ENCODE peak calls at places on chromosomes 6 and 20, in ten cellular contexts. One of them, this sample, is unnamed.

GRCh38 chr20:8932192-8933150 is 136.4 kb upstream of the PLCB4 start:
- DNase-seq in IMR-90: peak
- DNase-seq in uterus: no peak
- DNase-seq in B cell: no peak
- DNase-seq in glutamatergic neuron: no peak
- DNase-seq in CD8-positive, alpha-beta T cell: no peak
- DNase-seq in fibroblast of pulmonary artery: peak
- DNase-seq in astrocyte: peak
- DNase-seq in right lobe of liver: no peak
- DNase-seq in breast epithelium: no peak
- DNase-seq in this sample: no peak

GRCh38 chr6:169722362-169723199 is 1.7 kb downstream of the PHF10 start:
- DNase-seq in B cell: peak
- DNase-seq in fibroblast of pulmonary artery: peak
- DNase-seq in IMR-90: peak
- DNase-seq in CD8-positive, alpha-beta T cell: peak
- DNase-seq in uterus: peak
- DNase-seq in glutamatergic neuron: peak
- DNase-seq in breast epithelium: peak
- DNase-seq in astrocyte: peak
- DNase-seq in right lobe of liver: peak
- DNase-seq in this sample: no peak

GRCh38 chr20:36251426-36251825 is 15.1 kb downstream of the AAR2 start:
- DNase-seq in right lobe of liver: no peak
- DNase-seq in fibroblast of pulmonary artery: no peak
- DNase-seq in uterus: no peak
- DNase-seq in astrocyte: no peak
- DNase-seq in glutamatergic neuron: no peak
- DNase-seq in CD8-positive, alpha-beta T cell: no peak
- DNase-seq in breast epithelium: no peak
- DNase-seq in IMR-90: no peak
- DNase-seq in B cell: no peak
- DNase-seq in this sample: no peak

GRCh38 chr20:12925214-12925755 is 83.5 kb upstream of the SPTLC3 start:
- DNase-seq in CD8-positive, alpha-beta T cell: no peak
- DNase-seq in astrocyte: peak
- DNase-seq in breast epithelium: no peak
- DNase-seq in B cell: no peak
- DNase-seq in IMR-90: peak
- DNase-seq in fibroblast of pulmonary artery: peak
- DNase-seq in glutamatergic neuron: peak
- DNase-seq in uterus: peak
- DNase-seq in right lobe of liver: peak
- DNase-seq in this sample: no peak

GRCh38 chr6:100796049-100796823 is 84.9 kb downstream of the ASCC3 start:
- DNase-seq in astrocyte: no peak
- DNase-seq in glutamatergic neuron: no peak
- DNase-seq in uterus: no peak
- DNase-seq in fibroblast of pulmonary artery: no peak
- DNase-seq in B cell: peak
- DNase-seq in CD8-positive, alpha-beta T cell: no peak
- DNase-seq in IMR-90: no peak
- DNase-seq in right lobe of liver: no peak
- DNase-seq in breast epithelium: no peak
- DNase-seq in this sample: no peak

GRCh38 chr6:54846243-54846856 is at the start of gene FAM83B:
- DNase-seq in fibroblast of pulmonary artery: no peak
- DNase-seq in B cell: no peak
- DNase-seq in glutamatergic neuron: peak
- DNase-seq in breast epithelium: peak
- DNase-seq in CD8-positive, alpha-beta T cell: no peak
- DNase-seq in astrocyte: no peak
- DNase-seq in IMR-90: no peak
- DNase-seq in right lobe of liver: no peak
- DNase-seq in uterus: no peak
- DNase-seq in this sample: no peak

GRCh38 chr6:4323322-4323721 is 187.9 kb upstream of the ECI2 start:
- DNase-seq in uterus: no peak
- DNase-seq in IMR-90: no peak
- DNase-seq in B cell: no peak
- DNase-seq in astrocyte: no peak
- DNase-seq in fibroblast of pulmonary artery: no peak
- DNase-seq in glutamatergic neuron: no peak
- DNase-seq in right lobe of liver: no peak
- DNase-seq in breast epithelium: no peak
- DNase-seq in CD8-positive, alpha-beta T cell: no peak
- DNase-seq in this sample: no peak

GRCh38 chr6:626236-626635 is 30.7 kb downstream of the HUS1B start:
- DNase-seq in B cell: no peak
- DNase-seq in IMR-90: peak
- DNase-seq in breast epithelium: no peak
- DNase-seq in fibroblast of pulmonary artery: no peak
- DNase-seq in astrocyte: peak
- DNase-seq in glutamatergic neuron: no peak
- DNase-seq in right lobe of liver: no peak
- DNase-seq in uterus: no peak
- DNase-seq in CD8-positive, alpha-beta T cell: no peak
- DNase-seq in this sample: no peak

GRCh38 chr6:35973670-35974222 is 50.7 kb downstream of the SLC26A8 start:
- DNase-seq in B cell: no peak
- DNase-seq in CD8-positive, alpha-beta T cell: no peak
- DNase-seq in IMR-90: no peak
- DNase-seq in breast epithelium: no peak
- DNase-seq in glutamatergic neuron: no peak
- DNase-seq in uterus: no peak
- DNase-seq in fibroblast of pulmonary artery: no peak
- DNase-seq in right lobe of liver: peak
- DNase-seq in astrocyte: no peak
- DNase-seq in this sample: no peak

GRCh38 chr6:164322533-164322932 is 908.0 kb downstream of the QKI start:
- DNase-seq in fibroblast of pulmonary artery: peak
- DNase-seq in right lobe of liver: no peak
- DNase-seq in CD8-positive, alpha-beta T cell: no peak
- DNase-seq in IMR-90: no peak
- DNase-seq in breast epithelium: no peak
- DNase-seq in B cell: no peak
- DNase-seq in astrocyte: peak
- DNase-seq in glutamatergic neuron: no peak
- DNase-seq in uterus: no peak
- DNase-seq in this sample: no peak

DNA sequence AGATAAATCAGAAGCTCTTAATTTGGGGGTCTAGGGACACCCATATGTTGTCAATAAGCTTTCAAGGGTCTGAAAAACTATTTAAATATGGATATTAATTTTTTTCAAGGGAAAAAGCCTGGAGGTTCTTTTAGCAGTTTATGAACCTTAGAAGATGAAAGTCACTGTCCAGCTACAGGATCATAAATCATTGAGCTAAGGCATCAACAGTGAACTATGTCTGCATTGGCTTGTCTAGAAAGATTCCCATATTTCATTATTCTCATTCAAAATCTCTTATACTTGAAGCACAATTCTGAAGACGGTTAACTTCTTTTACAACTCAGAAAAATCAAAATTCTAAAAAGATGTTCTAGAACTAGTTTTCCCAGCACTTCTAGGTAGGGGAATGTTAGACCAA is 34.9 kb upstream of the SNX9 start:
- DNase-seq in astrocyte: no peak
- DNase-seq in uterus: no peak
- DNase-seq in IMR-90: no peak
- DNase-seq in CD8-positive, alpha-beta T cell: no peak
- DNase-seq in breast epithelium: no peak
- DNase-seq in B cell: no peak
- DNase-seq in glutamatergic neuron: no peak
- DNase-seq in fibroblast of pulmonary artery: no peak
- DNase-seq in right lobe of liver: no peak
- DNase-seq in this sample: no peak
- TF ChIP-seq CTCF in astrocyte: no peak
- TF ChIP-seq CTCF in uterus: no peak
- TF ChIP-seq CTCF in IMR-90: no peak
- TF ChIP-seq CTCF in CD8-positive, alpha-beta T cell: no peak
- TF ChIP-seq CTCF in breast epithelium: no peak
- TF ChIP-seq CTCF in B cell: no peak
- TF ChIP-seq CTCF in glutamatergic neuron: no peak
- TF ChIP-seq CTCF in fibroblast of pulmonary artery: no peak
- TF ChIP-seq CTCF in right lobe of liver: no peak
- TF ChIP-seq CTCF in this sample: no peak

DNA sequence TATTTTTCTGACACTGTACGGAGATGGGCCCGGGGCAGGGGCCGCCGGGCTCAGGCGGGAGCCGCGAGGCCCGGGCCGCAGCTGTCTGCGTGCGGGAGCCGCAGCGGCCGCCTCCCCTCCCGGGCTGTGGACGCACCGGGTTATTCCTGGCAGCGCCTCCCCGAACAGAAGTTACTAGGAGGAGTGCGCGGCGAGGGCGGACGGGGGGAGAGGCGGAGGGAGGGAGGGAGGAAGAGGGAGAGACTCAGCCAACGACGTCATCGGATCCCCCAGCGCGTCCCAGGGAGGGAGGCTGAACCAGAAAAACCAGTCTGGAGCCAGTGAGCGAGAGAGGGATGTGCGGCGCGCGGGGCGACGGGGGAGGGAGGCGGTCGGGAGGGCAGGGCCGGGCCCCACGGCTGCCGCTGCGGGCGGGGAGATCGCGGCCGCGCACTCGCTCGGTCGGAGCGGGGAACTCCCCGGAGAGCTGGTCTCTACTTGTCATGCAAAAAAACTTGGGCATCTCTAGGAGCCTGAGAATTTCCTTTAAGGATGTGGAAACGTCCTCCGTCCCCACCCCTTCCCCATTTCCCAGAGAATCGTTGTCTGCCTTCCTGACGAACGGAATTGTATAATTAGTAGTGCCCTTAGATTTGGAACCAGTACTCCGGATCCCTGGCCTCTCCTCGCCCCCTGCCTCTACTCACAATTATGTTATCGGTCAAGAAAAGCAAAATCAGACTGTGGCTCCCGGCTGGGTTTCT is 1.4 kb upstream of the HIVEP2 start:
- DNase-seq in CD8-positive, alpha-beta T cell: peak
- DNase-seq in glutamatergic neuron: peak
- DNase-seq in astrocyte: peak
- DNase-seq in fibroblast of pulmonary artery: peak
- DNase-seq in IMR-90: peak
- DNase-seq in breast epithelium: peak
- DNase-seq in B cell: peak
- DNase-seq in right lobe of liver: peak
- DNase-seq in uterus: peak
- DNase-seq in this sample: peak
- TF ChIP-seq CTCF in CD8-positive, alpha-beta T cell: no peak
- TF ChIP-seq CTCF in glutamatergic neuron: no peak
- TF ChIP-seq CTCF in astrocyte: no peak
- TF ChIP-seq CTCF in fibroblast of pulmonary artery: no peak
- TF ChIP-seq CTCF in IMR-90: no peak
- TF ChIP-seq CTCF in breast epithelium: no peak
- TF ChIP-seq CTCF in B cell: no peak
- TF ChIP-seq CTCF in right lobe of liver: no peak
- TF ChIP-seq CTCF in uterus: no peak
- TF ChIP-seq CTCF in this sample: no peak

GRCh38 chr20:50140339-50140859 is 13.1 kb downstream of the PEDS1 start:
- DNase-seq in breast epithelium: no peak
- DNase-seq in B cell: no peak
- DNase-seq in right lobe of liver: no peak
- DNase-seq in CD8-positive, alpha-beta T cell: no peak
- DNase-seq in IMR-90: no peak
- DNase-seq in astrocyte: no peak
- DNase-seq in uterus: no peak
- DNase-seq in fibroblast of pulmonary artery: no peak
- DNase-seq in glutamatergic neuron: no peak
- DNase-seq in this sample: no peak

GRCh38 chr20:50138120-50138478 is 15.4 kb downstream of the PEDS1 start:
- DNase-seq in fibroblast of pulmonary artery: no peak
- DNase-seq in CD8-positive, alpha-beta T cell: no peak
- DNase-seq in breast epithelium: no peak
- DNase-seq in uterus: no peak
- DNase-seq in IMR-90: no peak
- DNase-seq in B cell: no peak
- DNase-seq in right lobe of liver: peak
- DNase-seq in glutamatergic neuron: no peak
- DNase-seq in astrocyte: no peak
- DNase-seq in this sample: no peak

GRCh38 chr20:50141018-50141675 is 12.4 kb downstream of the PEDS1 start:
- DNase-seq in right lobe of liver: no peak
- DNase-seq in B cell: no peak
- DNase-seq in IMR-90: no peak
- DNase-seq in astrocyte: no peak
- DNase-seq in CD8-positive, alpha-beta T cell: no peak
- DNase-seq in glutamatergic neuron: no peak
- DNase-seq in breast epithelium: no peak
- DNase-seq in uterus: no peak
- DNase-seq in fibroblast of pulmonary artery: no peak
- DNase-seq in this sample: no peak

GRCh38 chr20:50136822-50137599 is 16.5 kb downstream of the PEDS1 start:
- DNase-seq in astrocyte: peak
- DNase-seq in right lobe of liver: no peak
- DNase-seq in fibroblast of pulmonary artery: no peak
- DNase-seq in B cell: no peak
- DNase-seq in CD8-positive, alpha-beta T cell: no peak
- DNase-seq in breast epithelium: no peak
- DNase-seq in glutamatergic neuron: no peak
- DNase-seq in uterus: no peak
- DNase-seq in IMR-90: peak
- DNase-seq in this sample: no peak

GRCh38 chr20:50138479-50139393 is 14.8 kb downstream of the PEDS1 start:
- DNase-seq in uterus: no peak
- DNase-seq in breast epithelium: peak
- DNase-seq in glutamatergic neuron: no peak
- DNase-seq in right lobe of liver: peak
- DNase-seq in CD8-positive, alpha-beta T cell: no peak
- DNase-seq in astrocyte: no peak
- DNase-seq in IMR-90: no peak
- DNase-seq in B cell: no peak
- DNase-seq in fibroblast of pulmonary artery: no peak
- DNase-seq in this sample: no peak
- TF ChIP-seq CTCF in uterus: no peak
- TF ChIP-seq CTCF in breast epithelium: no peak
- TF ChIP-seq CTCF in glutamatergic neuron: no peak
- TF ChIP-seq CTCF in right lobe of liver: no peak
- TF ChIP-seq CTCF in CD8-positive, alpha-beta T cell: no peak
- TF ChIP-seq CTCF in astrocyte: no peak
- TF ChIP-seq CTCF in IMR-90: no peak
- TF ChIP-seq CTCF in B cell: no peak
- TF ChIP-seq CTCF in fibroblast of pulmonary artery: no peak
- TF ChIP-seq CTCF in this sample: peak

DNA sequence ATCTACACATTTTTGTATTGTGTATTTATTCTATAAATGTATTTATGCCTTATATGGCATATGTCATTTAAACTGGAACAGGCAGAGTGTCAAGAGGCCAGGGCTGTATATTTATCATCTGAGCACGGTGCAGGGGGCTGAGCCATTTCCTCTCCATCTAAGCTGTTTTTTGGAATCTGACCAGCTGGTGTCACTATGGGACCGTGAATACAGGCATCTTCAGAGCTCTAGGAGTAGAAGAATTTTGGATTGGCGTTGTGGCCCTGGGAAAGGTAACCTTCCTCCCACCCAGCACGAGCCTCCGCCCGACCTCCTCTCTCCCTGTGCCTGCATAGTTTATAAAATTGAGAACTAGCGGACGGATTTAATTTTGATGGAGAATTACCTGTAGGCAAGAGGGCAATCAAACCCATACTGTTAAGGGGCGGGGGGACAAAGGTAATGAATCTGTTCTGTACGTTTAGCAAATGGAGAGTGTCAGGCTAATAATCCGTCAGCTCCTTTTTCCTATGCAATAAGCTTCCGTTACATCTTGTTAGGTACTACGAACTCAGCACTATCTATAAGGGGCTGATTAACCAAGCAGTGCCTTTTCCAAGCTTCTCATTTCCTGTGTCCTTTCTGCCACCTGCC is 29.0 kb upstream of the EEF1E1 start:
- DNase-seq in fibroblast of pulmonary artery: peak
- DNase-seq in IMR-90: peak
- DNase-seq in breast epithelium: no peak
- DNase-seq in CD8-positive, alpha-beta T cell: peak
- DNase-seq in B cell: no peak
- DNase-seq in astrocyte: peak
- DNase-seq in right lobe of liver: no peak
- DNase-seq in uterus: no peak
- DNase-seq in glutamatergic neuron: peak
- DNase-seq in this sample: no peak
- TF ChIP-seq CTCF in fibroblast of pulmonary artery: peak
- TF ChIP-seq CTCF in IMR-90: peak
- TF ChIP-seq CTCF in breast epithelium: no peak
- TF ChIP-seq CTCF in CD8-positive, alpha-beta T cell: peak
- TF ChIP-seq CTCF in B cell: peak
- TF ChIP-seq CTCF in astrocyte: peak
- TF ChIP-seq CTCF in right lobe of liver: peak
- TF ChIP-seq CTCF in uterus: peak
- TF ChIP-seq CTCF in glutamatergic neuron: peak
- TF ChIP-seq CTCF in this sample: peak

This sample was measured in esophagus squamous epithelium.